ENCODE peak calls at places on chromosomes 12 and 14, in five cellular contexts. U, N, Q, P and C are unnamed samples. For H3K4me1, the result is how much of the 10 kb centered on the place peaks cover.

GRCh38 chr14:63435838-63436237 is 107.3 kb downstream of the PPP2R5E start:
- DNase-seq in N (peak), Q (no peak), P (peak), U (peak), C (peak)

GRCh38 chr12:12032771-12033588 is 37.8 kb upstream of the BCL2L14 start:
- DNase-seq in Q (peak), N (peak), U (peak), P (peak), C (peak)

GRCh38 chr12:88726806-88727722 is 146.8 kb upstream of the KITLG start:
- DNase-seq in Q (peak), P (no peak), U (no peak), N (no peak), C (no peak)

GRCh38 chr12:50642035-50642451 is 121.9 kb upstream of the ATF1 start:
- DNase-seq in U (no peak), P (peak), Q (peak), N (no peak), C (no peak)

GRCh38 chr12:111756196-111756595 is 10.5 kb upstream of the ALDH2 start:
- DNase-seq in N (no peak), P (no peak), Q (no peak), U (no peak), C (no peak)

GRCh38 chr14:93780811-93781210 is 7.5 kb downstream of the PRIMA1 start:
- DNase-seq in Q (no peak), P (no peak), U (no peak), N (no peak), C (no peak)

GRCh38 chr14:98651042-98651441 is 621.0 kb downstream of the BCL11B start:
- DNase-seq in Q (no peak), P (no peak), U (no peak), N (no peak), C (no peak)

GRCh38 chr14:103188691-103189480 is 65.6 kb downstream of the TNFAIP2 start:
- DNase-seq in Q (no peak), U (no peak), N (no peak), P (peak), C (peak)

GRCh38 chr12:111775205-111776193 is 8.8 kb downstream of the ALDH2 start:
- DNase-seq in U (peak), N (peak), P (peak), Q (peak), C (peak)

GRCh38 chr14:74510211-74510931 is 16.8 kb downstream of the ISCA2 start:
- DNase-seq in N (no peak), P (no peak), U (no peak), Q (peak), C (no peak)

GRCh38 chr14:37901978-37902377 is 305.7 kb upstream of the SSTR1 start:
- DNase-seq in P (no peak), Q (no peak), U (peak), N (no peak), C (no peak)

GRCh38 chr12:95701275-95701674 is 89.3 kb downstream of the NTN4 start:
- DNase-seq in U (no peak), N (no peak), Q (no peak), P (no peak), C (no peak)

GRCh38 chr12:9243999-9244649 is 35.9 kb upstream of the PZP start:
- DNase-seq in Q (no peak), U (no peak), N (no peak), P (no peak), C (no peak)

GRCh38 chr12:119302334-119303132 is 32.0 kb upstream of the CCDC60 start:
- DNase-seq in Q (no peak), U (peak), P (no peak), N (no peak), C (no peak)

GRCh38 chr12:91406920-91407341 is 224.3 kb upstream of the DCN start:
- DNase-seq in N (no peak), U (no peak), P (peak), Q (peak), C (peak)

GRCh38 chr14:32933943-32934890 is 4.5 kb upstream of the NPAS3 start:
- DNase-seq in P (peak), U (no peak), Q (peak), N (no peak), C (no peak)

GRCh38 chr12:111407371-111408115 is 1.8 kb downstream of the SH2B3 start:
- DNase-seq in P (no peak), U (no peak), N (no peak), Q (no peak), C (no peak)

GRCh38 chr12:132568826-132569480 is 41.4 kb downstream of the LRCOL1 start:
- DNase-seq in U (no peak), P (no peak), Q (no peak), N (no peak), C (no peak)

GRCh38 chr14:99527026-99527425 is 45.8 kb downstream of the CCNK start:
- DNase-seq in Q (no peak), N (no peak), U (no peak), P (no peak), C (no peak)

GRCh38 chr14:32941668-32942065 is 3.0 kb downstream of the NPAS3 start:
- DNase-seq in P (no peak), N (no peak), Q (no peak), U (no peak), C (no peak)

GRCh38 chr14:30069536-30069935 is 141.9 kb upstream of the PRKD1 start:
- DNase-seq in P (peak), Q (no peak), U (no peak), N (no peak), C (no peak)

GRCh38 chr14:92973265-92973797 is 50.4 kb downstream of the CHGA start:
- DNase-seq in Q (peak), N (peak), U (peak), P (peak), C (peak)

GRCh38 chr14:61322011-61322798 is 826 bp downstream of the PRKCH start:
- DNase-seq in U (no peak), Q (peak), N (peak), P (no peak), C (peak)

GRCh38 chr14:89330236-89331002 is 86.6 kb downstream of the FOXN3 start:
- DNase-seq in N (peak), P (peak), Q (no peak), U (peak), C (no peak)

GRCh38 chr12:121549075-121549474 is 31.7 kb downstream of the KDM2B start:
- DNase-seq in P (no peak), U (no peak), N (no peak), Q (no peak), C (no peak)

GRCh38 chr12:52244615-52244994 is 11.6 kb downstream of the KRT7 start:
- DNase-seq in P (no peak), N (no peak), Q (no peak), U (no peak), C (no peak)

GRCh38 chr14:34199585-34199984 is 248.7 kb upstream of the EGLN3 start:
- DNase-seq in N (no peak), P (peak), U (no peak), Q (peak), C (no peak)

GRCh38 chr12:23204933-23205778 is 580.2 kb downstream of the ETNK1 start:
- DNase-seq in P (peak), U (peak), N (no peak), Q (peak), C (no peak)

GRCh38 chr12:54996235-54996634 is 11.7 kb upstream of the TESPA1 start:
- DNase-seq in P (no peak), N (no peak), U (no peak), Q (no peak), C (no peak)
- H3K4me1 ChIP-seq in P (under half), N (under half), U (under half), Q (under half), C (under half)

GRCh38 chr12:116155383-116155782 is 122.1 kb downstream of the MED13L start:
- DNase-seq in P (no peak), Q (no peak), N (no peak), U (no peak), C (no peak)
- H3K4me1 ChIP-seq in P (half or more), Q (under half), N (under half), U (under half), C (under half)

GRCh38 chr12:94263011-94263786 is 114.8 kb downstream of the PLXNC1 start:
- DNase-seq in Q (no peak), U (no peak), P (no peak), N (no peak), C (no peak)
- H3K4me1 ChIP-seq in Q (under half), U (under half), P (under half), N (under half), C (under half)

GRCh38 chr12:47772094-47772660 is 861 bp upstream of the SLC48A1 start:
- DNase-seq in Q (no peak), P (no peak), U (no peak), N (no peak), C (no peak)
- H3K4me1 ChIP-seq in Q (half or more), P (under half), U (under half), N (under half), C (under half)

DNA sequence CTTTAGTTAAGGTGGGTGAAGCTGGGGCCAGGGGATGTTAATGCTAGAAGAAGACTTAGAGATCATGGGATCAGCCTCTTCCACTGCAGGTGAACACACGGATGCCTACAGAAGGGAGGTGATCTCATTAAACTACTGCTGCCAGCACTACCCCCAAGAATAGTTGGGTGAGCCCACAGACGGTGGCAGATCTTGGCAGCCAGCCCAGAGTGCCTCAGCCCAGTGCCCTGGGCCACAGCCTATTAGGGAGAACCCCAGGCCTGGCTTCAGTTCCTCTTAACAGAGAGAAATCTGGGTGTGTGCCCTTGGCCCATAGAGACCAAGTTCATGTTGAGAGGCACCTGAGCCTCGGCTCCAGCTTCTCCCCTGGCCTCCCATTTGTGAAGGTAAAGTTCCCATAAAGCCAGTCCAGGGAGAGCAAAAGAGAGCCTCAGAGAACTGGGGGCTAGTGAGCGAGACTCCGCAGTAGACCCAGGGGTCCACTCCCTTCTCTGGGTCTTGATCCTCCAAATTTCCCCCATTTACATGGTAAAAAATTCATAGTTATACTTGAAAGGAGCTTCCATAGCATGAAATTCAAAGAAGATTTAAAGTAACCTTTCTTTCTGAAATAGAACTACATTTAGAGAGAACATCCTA is 125.0 kb upstream of the CCND2 start:
- DNase-seq in N (no peak), Q (peak), U (peak), P (no peak), C (peak)
- H3K4me1 ChIP-seq in N (under half), Q (under half), U (under half), P (under half), C (under half)

DNA sequence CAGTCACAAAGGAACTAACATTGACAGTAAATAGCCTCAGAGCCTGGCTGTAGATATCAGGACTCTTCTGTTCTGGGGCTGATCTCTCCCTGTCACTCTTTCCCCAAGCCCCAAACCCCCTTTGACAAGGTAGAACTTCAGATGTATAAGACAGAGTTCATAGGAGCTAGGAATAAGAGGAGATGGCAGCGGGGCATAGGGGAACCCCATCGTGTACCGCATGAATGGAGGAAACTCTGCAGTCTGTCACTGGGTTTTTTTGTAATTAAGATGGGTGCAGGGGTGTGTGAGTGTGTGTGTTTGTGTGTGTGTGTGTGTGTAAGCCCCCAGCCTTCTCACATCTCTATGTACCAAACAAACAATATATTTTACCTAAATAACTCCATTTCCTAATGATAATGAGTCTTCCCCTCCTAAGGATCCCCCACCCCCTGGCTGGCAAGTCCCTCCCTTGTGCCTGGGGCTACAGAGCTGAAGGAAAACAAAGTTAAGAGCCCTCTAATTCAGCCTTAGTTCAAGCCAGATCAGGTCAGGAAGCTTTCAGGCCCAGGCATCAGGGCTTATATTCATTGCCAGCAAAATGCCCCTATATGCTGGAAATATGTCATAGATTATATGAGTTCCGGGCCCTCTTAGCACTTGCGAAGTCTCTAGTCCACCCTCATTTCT is 9.1 kb upstream of the HOXC4 start:
- DNase-seq in N (no peak), Q (no peak), U (no peak), P (no peak), C (no peak)
- H3K4me1 ChIP-seq in N (under half), Q (under half), U (under half), P (under half), C (under half)

GRCh38 chr14:68603682-68604360 is 189.0 kb downstream of the ZFP36L1 start:
- DNase-seq in Q (no peak), P (no peak), U (no peak), N (no peak), C (no peak)

GRCh38 chr14:68606644-68607043 is 186.2 kb downstream of the ZFP36L1 start:
- DNase-seq in Q (no peak), N (no peak), P (no peak), U (no peak), C (no peak)

GRCh38 chr14:68604822-68605221 is 188.0 kb downstream of the ZFP36L1 start:
- DNase-seq in Q (no peak), U (no peak), N (no peak), P (no peak), C (no peak)

GRCh38 chr14:68602507-68602906 is 190.4 kb downstream of the ZFP36L1 start:
- DNase-seq in N (no peak), P (no peak), Q (no peak), U (no peak), C (no peak)

DNA sequence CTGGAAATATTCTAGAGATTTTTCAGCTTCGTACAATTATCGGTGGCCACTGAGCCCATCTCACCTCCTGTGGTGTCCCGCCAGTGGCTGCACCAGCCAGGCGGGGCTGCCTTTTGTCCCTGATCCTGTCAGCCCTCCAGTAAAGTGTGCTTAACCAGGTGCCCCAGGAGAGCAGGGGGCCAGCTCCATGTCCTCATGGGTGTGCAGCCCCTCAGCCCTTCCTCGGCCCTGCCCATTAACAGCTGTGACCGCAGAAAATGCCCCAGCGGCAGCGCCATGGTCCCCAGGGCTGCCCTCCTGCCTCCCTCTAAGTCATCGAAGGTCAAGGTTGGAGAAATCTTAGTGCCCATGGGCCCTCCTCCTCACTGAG is 188.5 kb downstream of the ZFP36L1 start:
- DNase-seq in Q (no peak), P (no peak), N (no peak), U (no peak), C (no peak)
- H3K4me1 ChIP-seq in Q (under half), P (under half), N (under half), U (under half), C (under half)

GRCh38 chr14:105385698-105386365 is 12.5 kb upstream of the TEX22 start:
- DNase-seq in Q (no peak), U (no peak), P (no peak), N (no peak), C (no peak)

GRCh38 chr14:105383083-105383730 is 15.1 kb upstream of the TEX22 start:
- DNase-seq in U (no peak), N (no peak), P (no peak), Q (no peak), C (no peak)

GRCh38 chr14:105385322-105385637 is 13.1 kb upstream of the TEX22 start:
- DNase-seq in P (no peak), U (no peak), Q (no peak), N (no peak), C (no peak)

GRCh38 chr14:105384041-105384557 is 14.2 kb upstream of the TEX22 start:
- DNase-seq in U (no peak), Q (no peak), N (no peak), P (no peak), C (no peak)

GRCh38 chr14:105384605-105385321 is 13.6 kb upstream of the TEX22 start:
- DNase-seq in P (no peak), U (no peak), N (no peak), Q (no peak), C (no peak)
- H3K4me1 ChIP-seq in P (under half), U (under half), N (under half), Q (under half), C (under half)

DNA sequence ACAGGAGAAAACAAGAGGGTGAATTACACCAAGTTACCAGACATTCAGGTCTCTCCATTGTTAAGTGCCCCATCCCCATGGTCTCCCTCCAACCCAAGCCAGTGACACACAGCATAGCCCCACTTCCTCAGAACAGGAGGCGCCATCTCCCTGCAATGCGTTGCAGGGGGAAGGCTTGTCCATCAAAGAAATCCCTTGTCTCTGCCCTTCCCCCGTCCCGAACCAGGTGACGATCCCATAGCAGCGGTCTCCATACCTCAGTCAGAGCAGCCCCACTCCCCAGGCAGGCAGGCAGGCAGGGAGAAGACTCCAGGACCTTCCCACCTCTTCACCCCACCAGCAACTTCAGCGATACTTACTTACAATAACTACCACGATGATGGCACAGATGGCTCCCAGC is 5.9 kb downstream of the VAMP1 start:
- DNase-seq in P (no peak), Q (no peak), N (no peak), U (no peak), C (no peak)
- H3K4me1 ChIP-seq in P (under half), Q (under half), N (under half), U (under half), C (under half)

GRCh38 chr12:54358945-54359761 is 5.1 kb downstream of the GPR84 start:
- DNase-seq in U (peak), P (peak), Q (peak), N (peak), C (peak)
- H3K4me1 ChIP-seq in U (under half), P (under half), Q (under half), N (under half), C (under half)